ENCODE peak calls at places on chromosomes 16 and 17, in ten cellular contexts. J is psoas muscle; M is CD4-positive, alpha-beta T cell; I is spleen; E is upper lobe of right lung; Q is tibial nerve; S is GM12865; L is thoracic aorta; B is GM12864; D is BJ. O is an unnamed sample.
A peak's percentile ranks its signal among the peaks of the same experiment; 100 is the strongest.

GRCh38 chr17:56629450-56630187 is 36.1 kb downstream of the NOG start:
- DNase-seq in J (no peak), M (no peak), I (no peak), E (no peak), Q (no peak), S (peak; percentile 3), L (no peak), B (no peak), D (no peak), O (peak; percentile 21)

GRCh38 chr17:55161935-55162555 is 102.7 kb upstream of the HLF start:
- DNase-seq in J (no peak), M (no peak), I (no peak), E (no peak), Q (no peak), S (no peak), L (no peak), B (no peak), D (peak; percentile 78), O (peak; percentile 48)

GRCh38 chr17:83064732-83065659 is 14.4 kb upstream of the METRNL start:
- DNase-seq in J (peak; percentile 55), M (peak; percentile 31), I (peak; percentile 68), E (peak; percentile 85), Q (no peak), S (no peak), L (no peak), B (no peak), D (no peak), O (no peak)

GRCh38 chr16:28610595-28611270 is 889 bp upstream of the SULT1A1 start:
- DNase-seq in J (no peak), M (no peak), I (peak; percentile 59), E (no peak), Q (no peak), S (no peak), L (no peak), B (no peak), D (no peak), O (no peak)

GRCh38 chr16:3574195-3574594 is 3.0 kb downstream of the NLRC3 start:
- DNase-seq in J (peak; percentile 39), M (no peak), I (peak; percentile 53), E (no peak), Q (no peak), S (no peak), L (no peak), B (no peak), D (no peak), O (no peak)

GRCh38 chr17:73420897-73421296 is 109.1 kb upstream of the CDC42EP4 start:
- DNase-seq in J (no peak), M (no peak), I (peak; percentile 47), E (no peak), Q (no peak), S (peak; percentile 13), L (no peak), B (no peak), D (no peak), O (no peak)

GRCh38 chr17:82583720-82584234 is 64.2 kb downstream of the FOXK2 start:
- DNase-seq in J (no peak), M (no peak), I (no peak), E (peak; percentile 91), Q (no peak), S (no peak), L (no peak), B (no peak), D (no peak), O (no peak)

GRCh38 chr16:35192993-35193392 is 1733.6 kb downstream of the TP53TG3F start:
- DNase-seq in J (no peak), M (no peak), I (no peak), E (no peak), Q (no peak), S (no peak), L (no peak), B (no peak), D (no peak), O (no peak)

GRCh38 chr17:75876190-75876937 is 2.0 kb downstream of the TRIM47 start:
- DNase-seq in J (no peak), M (peak; percentile 81), I (peak; percentile 92), E (peak; percentile 77), Q (no peak), S (peak; percentile 69), L (no peak), B (peak; percentile 27), D (no peak), O (no peak)

GRCh38 chr17:75876938-75877751 is 1.2 kb downstream of the TRIM47 start:
- DNase-seq in J (peak; percentile 95), M (no peak), I (peak; percentile 89), E (peak; percentile 91), Q (peak; percentile 96), S (no peak), L (peak; percentile 93), B (no peak), D (peak; percentile 77), O (peak; percentile 97)

GRCh38 chr17:75877752-75878173 is 618 bp downstream of the TRIM47 start:
- DNase-seq in J (peak; percentile 87), M (peak; percentile 76), I (peak; percentile 95), E (peak; percentile 89), Q (peak; percentile 47), S (peak; percentile 78), L (no peak), B (no peak), D (no peak), O (peak; percentile 72)

GRCh38 chr17:75875940-75876189 is 2.5 kb downstream of the TRIM47 start:
- DNase-seq in J (peak; percentile 68), M (no peak), I (no peak), E (no peak), Q (no peak), S (no peak), L (no peak), B (no peak), D (no peak), O (no peak)

DNA sequence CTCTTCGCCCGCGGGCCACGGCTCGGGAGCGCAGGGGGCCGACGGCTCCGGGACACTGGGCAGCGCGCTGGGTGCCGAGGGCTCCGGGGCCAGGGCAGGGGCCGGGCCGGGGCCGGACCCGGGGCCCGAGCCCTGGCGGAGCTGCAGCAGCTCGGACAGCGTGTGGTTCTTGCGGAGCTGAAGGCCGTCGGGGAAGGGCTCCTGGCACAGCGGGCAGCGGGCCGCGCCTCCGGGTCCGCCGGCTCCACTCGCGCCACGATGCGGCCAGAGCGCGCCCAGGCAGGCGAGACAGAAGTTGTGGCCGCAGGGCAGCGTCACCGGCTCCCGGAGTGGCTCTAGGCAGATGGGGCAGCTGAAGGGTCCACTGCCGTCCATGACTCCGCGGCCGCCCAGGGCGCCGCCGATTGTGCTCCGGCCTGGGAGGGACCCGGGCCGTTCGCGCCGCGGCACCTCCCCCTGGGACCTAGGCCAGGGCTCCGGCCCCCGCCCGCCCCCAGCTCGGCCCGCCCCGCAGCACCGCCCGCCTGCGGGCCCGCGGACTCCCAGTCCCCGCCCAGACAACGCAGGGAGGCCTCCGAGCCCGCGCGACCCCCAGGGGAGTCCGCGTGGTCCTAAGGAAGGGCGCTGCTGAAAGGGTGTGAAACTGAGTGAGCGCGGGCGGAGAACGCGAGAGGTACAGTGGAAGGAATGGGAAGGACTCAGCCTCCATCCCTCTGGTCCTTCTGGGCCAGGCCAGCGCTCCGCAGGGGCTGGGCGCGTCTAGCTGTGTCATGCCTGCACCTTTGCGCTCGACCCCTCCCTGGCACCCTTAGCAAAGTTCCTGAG is at the start of gene TRIM47:
- DNase-seq in J (peak; percentile 83), M (no peak), I (peak; percentile 88), E (peak; percentile 82), Q (peak; percentile 43), S (no peak), L (no peak), B (no peak), D (no peak), O (peak; percentile 75)
- TF ChIP-seq CTCF in J (no peak), M (no peak), I (no peak), E (no peak), Q (no peak), S (no peak), L (peak; percentile 33), B (no peak), D (peak; percentile 39), O (peak; percentile 35)

GRCh38 chr17:77347544-77347943 is 206.8 kb downstream of the SEC14L1 start:
- DNase-seq in J (no peak), M (no peak), I (no peak), E (no peak), Q (no peak), S (no peak), L (no peak), B (no peak), D (no peak), O (no peak)

GRCh38 chr17:77345260-77345910 is 204.6 kb downstream of the SEC14L1 start:
- DNase-seq in J (peak; percentile 59), M (peak; percentile 23), I (no peak), E (no peak), Q (no peak), S (no peak), L (no peak), B (no peak), D (no peak), O (no peak)

GRCh38 chr17:77344038-77344437 is 203.3 kb downstream of the SEC14L1 start:
- DNase-seq in J (no peak), M (no peak), I (no peak), E (no peak), Q (no peak), S (no peak), L (no peak), B (no peak), D (no peak), O (no peak)

GRCh38 chr17:77346765-77347164 is 206.0 kb downstream of the SEC14L1 start:
- DNase-seq in J (no peak), M (no peak), I (no peak), E (no peak), Q (no peak), S (no peak), L (no peak), B (no peak), D (no peak), O (no peak)

GRCh38 chr17:77343031-77343866 is 202.5 kb downstream of the SEC14L1 start:
- DNase-seq in J (no peak), M (peak; percentile 22), I (no peak), E (peak; percentile 4), Q (no peak), S (no peak), L (no peak), B (no peak), D (no peak), O (no peak)
- TF ChIP-seq CTCF in J (no peak), M (no peak), I (no peak), E (no peak), Q (no peak), S (no peak), L (no peak), B (no peak), D (no peak), O (no peak)

GRCh38 chr16:50381679-50382440 is 13.1 kb upstream of the BRD7 start:
- DNase-seq in J (no peak), M (no peak), I (no peak), E (no peak), Q (no peak), S (peak; percentile 52), L (no peak), B (no peak), D (no peak), O (no peak)
- TF ChIP-seq CTCF in J (no peak), M (no peak), I (no peak), E (no peak), Q (no peak), S (peak; percentile 32), L (no peak), B (peak; percentile 40), D (no peak), O (peak; percentile 13)

DNA sequence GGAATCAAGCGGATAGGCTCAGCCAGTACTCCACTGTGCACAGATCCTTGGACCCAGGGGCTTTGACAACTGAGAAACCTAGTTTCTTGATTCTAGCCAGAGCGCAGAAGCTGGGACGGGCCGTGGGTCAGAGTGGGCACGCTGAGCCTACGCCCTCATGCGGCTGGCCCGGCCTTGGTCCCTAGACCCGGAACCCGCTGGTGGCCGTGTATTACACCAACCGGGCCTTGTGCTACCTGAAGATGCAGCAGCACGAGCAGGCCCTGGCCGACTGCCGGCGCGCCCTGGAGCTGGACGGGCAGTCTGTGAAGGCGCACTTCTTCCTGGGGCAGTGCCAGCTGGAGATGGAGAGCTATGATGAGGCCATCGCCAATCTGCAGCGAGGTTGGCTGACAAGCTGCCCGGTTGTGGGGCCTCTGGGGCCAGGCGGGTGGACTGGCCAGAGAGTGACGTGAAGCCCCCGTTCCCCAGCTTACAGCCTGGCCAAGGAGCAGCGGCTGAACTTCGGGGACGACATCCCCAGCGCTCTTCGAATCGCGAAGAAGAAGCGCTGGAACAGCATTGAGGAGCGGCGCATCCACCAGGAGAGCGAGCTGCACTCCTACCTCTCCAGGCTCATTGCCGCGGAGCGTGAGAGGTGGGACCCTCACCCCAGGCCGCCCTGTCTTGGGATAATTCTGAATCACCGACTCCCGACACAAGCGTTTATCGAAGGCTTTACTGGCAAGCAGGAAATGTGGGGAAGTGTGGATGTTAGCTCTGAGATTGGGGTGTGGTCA is 946 bp downstream of the STUB1 start:
- DNase-seq in J (peak; percentile 89), M (no peak), I (peak; percentile 82), E (no peak), Q (no peak), S (peak; percentile 49), L (no peak), B (no peak), D (no peak), O (peak; percentile 42)
- TF ChIP-seq CTCF in J (no peak), M (no peak), I (no peak), E (peak; percentile 11), Q (no peak), S (no peak), L (no peak), B (no peak), D (peak; percentile 21), O (peak; percentile 21)

O was measured in fibroblast of villous mesenchyme.